ENCODE peak calls at places on chromosomes 5 and 9, in eight cellular contexts. M is astrocyte of the spinal cord, F is OCI-LY7, W is breast epithelium, P is HL-60, T is mesothelial cell of epicardium, D is sigmoid colon, C is lower lobe of right lung. Z is an unnamed sample.

GRCh38 chr9:130845901-130846381 is 10.9 kb downstream of the ABL1 start:
- DNase-seq in W (no peak), P (no peak), T (no peak), C (no peak), F (no peak), M (peak; percentile 89), D (peak; percentile 79), Z (no peak)

GRCh38 chr5:176178789-176179188 is 59.4 kb upstream of the SIMC1 start:
- DNase-seq in W (no peak), T (no peak), C (no peak), P (no peak), D (no peak), F (no peak), M (no peak), Z (no peak)

GRCh38 chr5:367358-368130 is 46.0 kb downstream of the AHRR start:
- DNase-seq in W (peak; percentile 11), C (peak; percentile 43), F (no peak), T (no peak), M (no peak), D (no peak), P (no peak), Z (peak; percentile 4)

GRCh38 chr5:148113243-148113642 is 49.5 kb downstream of the SPINK5 start:
- DNase-seq in F (no peak), M (no peak), P (no peak), T (no peak), C (no peak), D (no peak), W (no peak), Z (no peak)

GRCh38 chr9:107935931-107936330 is 446.4 kb upstream of the KLF4 start:
- DNase-seq in M (no peak), P (no peak), C (no peak), T (no peak), F (no peak), D (no peak), W (no peak), Z (no peak)

GRCh38 chr9:116901260-116901659 is 214.2 kb downstream of the TRIM32 start:
- DNase-seq in D (no peak), M (no peak), P (no peak), C (no peak), F (no peak), W (no peak), T (no peak), Z (no peak)

GRCh38 chr5:36414869-36415282 is 113.2 kb upstream of the RANBP3L start:
- DNase-seq in P (peak; percentile 22), F (peak; percentile 45), C (no peak), M (peak; percentile 75), W (no peak), T (no peak), D (no peak), Z (no peak)

GRCh38 chr5:137206030-137206715 is 293.0 kb downstream of the SPOCK1 start:
- DNase-seq in F (no peak), M (peak; percentile 71), D (no peak), W (no peak), T (no peak), C (peak; percentile 64), P (no peak), Z (no peak)

GRCh38 chr9:18847576-18848275 is 185.3 kb downstream of the SAXO1 start:
- DNase-seq in T (no peak), M (no peak), P (no peak), W (no peak), C (no peak), D (no peak), F (no peak), Z (no peak)

GRCh38 chr5:154686490-154686889 is 68.7 kb upstream of the LARP1 start:
- DNase-seq in P (no peak), M (no peak), C (no peak), F (no peak), T (no peak), W (no peak), D (no peak), Z (no peak)

GRCh38 chr9:137455361-137455991 is 3.7 kb downstream of the NSMF start:
- DNase-seq in D (peak; percentile 68), C (peak; percentile 48), T (no peak), M (no peak), W (no peak), F (no peak), P (no peak), Z (peak; percentile 16)

DNA sequence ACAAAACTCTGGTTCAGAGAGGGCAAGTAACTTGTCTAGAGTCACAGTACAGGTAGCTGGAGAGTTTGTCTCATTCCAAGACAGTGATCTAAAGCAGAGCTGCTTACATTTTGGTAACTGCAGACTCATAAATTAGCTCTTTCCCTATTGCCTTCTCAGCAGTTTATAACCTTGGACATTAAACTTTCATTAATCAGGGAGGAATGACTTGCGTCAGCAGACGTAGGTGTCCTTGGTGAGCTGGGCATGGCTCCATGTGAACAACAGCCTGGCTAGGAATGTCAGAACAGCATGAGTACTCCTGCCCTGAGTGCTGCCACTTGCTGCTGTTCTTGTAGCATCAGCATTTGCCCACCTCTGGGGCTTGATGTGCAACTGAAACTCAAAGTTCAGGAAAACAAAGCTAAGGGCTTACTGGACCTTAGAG is 2.2 kb upstream of the ALDOB start:
- DNase-seq in P (no peak), M (no peak), D (peak; percentile 72), T (no peak), C (no peak), F (no peak), W (no peak), Z (no peak)
- TF ChIP-seq CTCF in P (no peak), M (no peak), D (no peak), T (no peak), C (no peak), F (no peak), W (no peak), Z (no peak)

DNA sequence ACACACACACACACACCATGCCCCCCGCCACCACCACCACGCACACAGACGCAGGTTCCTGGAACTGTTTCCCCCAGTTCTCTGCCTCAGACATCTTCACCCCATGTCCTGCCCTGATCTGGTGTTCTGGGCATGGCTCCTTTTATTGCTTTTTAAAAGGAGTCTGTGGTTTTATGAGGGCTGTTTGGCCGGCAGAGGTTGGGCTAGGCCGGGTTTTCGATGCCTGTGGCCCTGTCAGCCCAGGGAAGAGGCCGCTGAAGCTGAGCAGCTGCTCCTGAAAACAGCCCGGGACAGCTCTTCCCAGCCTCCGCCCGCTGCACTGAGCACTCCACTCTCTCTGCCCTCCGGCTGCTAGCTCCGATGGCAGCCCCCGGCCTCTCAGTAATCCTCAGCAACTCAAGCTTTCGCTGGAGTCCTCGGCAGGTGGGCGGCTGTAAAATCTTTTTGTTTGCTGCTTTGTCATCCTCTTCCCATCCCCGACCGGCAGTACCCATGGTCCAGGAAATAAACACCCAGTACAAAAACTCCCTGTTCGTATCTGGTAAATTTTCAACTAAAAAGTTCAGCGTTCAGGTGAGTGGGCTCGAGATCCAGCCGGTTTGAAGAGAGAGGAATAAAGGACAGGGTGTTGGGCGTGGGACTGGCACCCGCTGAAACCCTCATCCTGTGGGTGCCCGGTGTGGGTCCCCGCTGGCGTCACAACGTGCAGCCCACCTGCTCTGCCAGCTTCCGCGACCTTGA is 103.0 kb upstream of the ERCC6L2 start:
- DNase-seq in D (peak; percentile 93), T (peak; percentile 51), F (no peak), C (no peak), P (no peak), M (peak; percentile 81), W (no peak), Z (peak; percentile 65)
- TF ChIP-seq CTCF in D (no peak), T (no peak), F (no peak), C (no peak), P (no peak), M (no peak), W (no peak), Z (no peak)

GRCh38 chr5:57432876-57433275 is 49.7 kb downstream of the ACTBL2 start:
- DNase-seq in W (no peak), D (no peak), P (no peak), M (no peak), T (no peak), C (no peak), F (no peak), Z (no peak)
- TF ChIP-seq CTCF in W (no peak), D (no peak), P (no peak), M (no peak), T (no peak), C (no peak), F (peak; percentile 58), Z (no peak)

GRCh38 chr9:15961217-15961616 is 408.4 kb downstream of the CCDC171 start:
- DNase-seq in M (no peak), C (no peak), W (no peak), F (no peak), D (no peak), T (no peak), P (no peak), Z (no peak)

GRCh38 chr9:15966471-15966870 is 413.6 kb downstream of the CCDC171 start:
- DNase-seq in T (no peak), C (no peak), M (no peak), F (no peak), P (no peak), W (no peak), D (no peak), Z (no peak)

GRCh38 chr9:15965246-15965745 is 412.5 kb downstream of the CCDC171 start:
- DNase-seq in P (no peak), M (no peak), W (no peak), T (no peak), D (no peak), C (no peak), F (no peak), Z (no peak)

GRCh38 chr9:15972760-15973159 is 419.9 kb downstream of the CCDC171 start:
- DNase-seq in M (no peak), C (no peak), P (no peak), T (no peak), D (no peak), W (no peak), F (no peak), Z (no peak)

DNA sequence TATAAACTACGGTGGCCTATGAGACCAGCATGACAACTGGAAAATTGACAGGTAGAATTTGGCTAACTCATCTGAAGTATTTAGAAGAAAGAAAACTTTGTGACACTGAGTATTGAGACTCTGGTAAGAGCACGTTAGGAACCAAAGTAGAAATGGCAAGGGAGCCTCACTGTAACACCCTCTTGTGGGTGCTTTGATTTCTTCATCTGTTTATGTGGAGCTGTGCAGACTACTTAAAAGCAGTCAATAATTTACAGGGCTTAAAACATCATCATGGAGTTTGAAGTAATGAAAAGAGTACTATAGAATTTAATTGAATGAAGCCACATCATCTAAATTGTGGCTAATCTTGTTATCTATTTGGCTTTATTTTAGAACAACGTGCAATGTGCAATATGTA is 414.2 kb downstream of the CCDC171 start:
- DNase-seq in T (no peak), C (no peak), D (no peak), P (no peak), M (no peak), F (no peak), W (no peak), Z (no peak)
- TF ChIP-seq CTCF in T (no peak), C (no peak), D (no peak), P (no peak), M (no peak), F (no peak), W (no peak), Z (no peak)

DNA sequence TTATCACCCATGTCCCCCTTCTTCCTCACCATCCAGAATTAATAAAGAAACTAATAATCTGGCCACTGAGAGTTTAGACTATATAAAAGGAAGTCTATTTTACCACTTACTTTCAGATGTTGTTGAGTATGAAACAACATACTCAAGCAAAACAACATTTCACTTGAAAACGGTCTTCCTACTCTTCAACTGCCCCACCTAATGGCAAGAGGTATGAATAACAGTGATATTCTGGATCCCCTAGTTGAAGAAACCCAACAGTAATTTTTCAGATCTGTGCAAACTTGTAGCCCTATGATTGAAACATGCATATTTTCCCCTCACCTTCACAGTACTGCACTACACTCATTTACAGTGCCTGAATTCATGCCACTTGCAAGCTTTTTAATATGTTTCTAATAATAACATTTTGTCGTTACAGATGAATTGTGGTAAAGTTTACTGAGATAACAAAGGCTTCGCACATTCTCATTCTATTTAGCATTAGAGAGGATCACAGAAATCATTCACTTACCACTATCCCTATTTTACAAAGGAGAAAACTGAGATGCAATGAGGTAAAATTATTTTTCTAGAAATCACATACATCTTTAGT is 267.9 kb upstream of the PDE4D start:
- DNase-seq in P (no peak), C (no peak), F (peak; percentile 16), T (no peak), D (no peak), M (peak; percentile 55), W (no peak), Z (no peak)
- TF ChIP-seq CTCF in P (no peak), C (peak; percentile 46), F (peak; percentile 79), T (peak; percentile 28), D (no peak), M (peak; percentile 68), W (peak; percentile 24), Z (peak; percentile 62)

Z was measured in glutamatergic neuron.